ENCODE peak calls at places on chromosome 22, in four cellular contexts. One of them, this sample, is unnamed. For H3K79me2, the result is how much of the 10 kb centered on the place peaks cover.

GRCh38 chr22:17767236-17768065 is 6.8 kb downstream of the BID start:
- DNase-seq in H1: no peak
- DNase-seq in trophoblast cell: no peak
- DNase-seq in H9: no peak
- DNase-seq in this sample: no peak

GRCh38 chr22:38074181-38075104 is 9.5 kb downstream of the SLC16A8 start:
- DNase-seq in H9: peak
- DNase-seq in H1: no peak
- DNase-seq in trophoblast cell: peak
- DNase-seq in this sample: peak

GRCh38 chr22:39574779-39575551 is 4.4 kb downstream of the CACNA1I start:
- DNase-seq in trophoblast cell: peak
- DNase-seq in H9: no peak
- DNase-seq in H1: no peak
- DNase-seq in this sample: peak

GRCh38 chr22:31130873-31131272 is 8.1 kb downstream of the INPP5J start:
- DNase-seq in trophoblast cell: no peak
- DNase-seq in H1: no peak
- DNase-seq in H9: no peak
- DNase-seq in this sample: no peak

GRCh38 chr22:37189011-37189466 is 992 bp upstream of the C1QTNF6 start:
- DNase-seq in H9: no peak
- DNase-seq in H1: no peak
- DNase-seq in trophoblast cell: peak
- DNase-seq in this sample: peak

GRCh38 chr22:39422101-39422500 is 22.5 kb downstream of the TAB1 start:
- DNase-seq in H9: no peak
- DNase-seq in trophoblast cell: no peak
- DNase-seq in H1: no peak
- DNase-seq in this sample: no peak

GRCh38 chr22:41762980-41763779 is 37.3 kb upstream of the CCDC134 start:
- DNase-seq in H1: peak
- DNase-seq in H9: peak
- DNase-seq in trophoblast cell: no peak
- DNase-seq in this sample: peak

GRCh38 chr22:47337161-47337621 is 574.7 kb downstream of the TBC1D22A start:
- DNase-seq in trophoblast cell: no peak
- DNase-seq in H9: no peak
- DNase-seq in H1: no peak
- DNase-seq in this sample: no peak

GRCh38 chr22:27686534-27686933 is 115.0 kb downstream of the MN1 start:
- DNase-seq in trophoblast cell: no peak
- DNase-seq in H9: no peak
- DNase-seq in H1: no peak
- DNase-seq in this sample: no peak

GRCh38 chr22:44972363-44973083 is 37.3 kb downstream of the PHF21B start:
- DNase-seq in trophoblast cell: no peak
- DNase-seq in H9: no peak
- DNase-seq in H1: no peak
- DNase-seq in this sample: no peak

GRCh38 chr22:26174280-26174679 is 5.0 kb downstream of the SEZ6L start:
- DNase-seq in H9: peak
- DNase-seq in H1: peak
- DNase-seq in trophoblast cell: no peak
- DNase-seq in this sample: peak

GRCh38 chr22:41204992-41205900 is at the start of gene L3MBTL2:
- DNase-seq in H1: peak
- DNase-seq in H9: peak
- DNase-seq in trophoblast cell: peak
- DNase-seq in this sample: peak

GRCh38 chr22:20291604-20292063 is 23.5 kb upstream of the RTN4R start:
- DNase-seq in H1: no peak
- DNase-seq in trophoblast cell: no peak
- DNase-seq in H9: no peak
- DNase-seq in this sample: no peak
- H3K23ac ChIP-seq in H1: no peak
- H3K23ac ChIP-seq in trophoblast cell: no peak
- H3K23ac ChIP-seq in H9: no peak
- H3K23ac ChIP-seq in this sample: no peak

GRCh38 chr22:46041642-46042041 is 64.7 kb upstream of the WNT7B start:
- DNase-seq in H9: no peak
- DNase-seq in trophoblast cell: no peak
- DNase-seq in H1: no peak
- DNase-seq in this sample: no peak

GRCh38 chr22:46040471-46041465 is 63.8 kb upstream of the WNT7B start:
- DNase-seq in H9: no peak
- DNase-seq in trophoblast cell: no peak
- DNase-seq in H1: no peak
- DNase-seq in this sample: no peak

GRCh38 chr22:46043339-46043738 is 66.4 kb upstream of the WNT7B start:
- DNase-seq in trophoblast cell: no peak
- DNase-seq in H1: no peak
- DNase-seq in H9: no peak
- DNase-seq in this sample: no peak

GRCh38 chr22:46043816-46044717 is 67.1 kb upstream of the WNT7B start:
- DNase-seq in trophoblast cell: no peak
- DNase-seq in H1: no peak
- DNase-seq in H9: peak
- DNase-seq in this sample: peak

DNA sequence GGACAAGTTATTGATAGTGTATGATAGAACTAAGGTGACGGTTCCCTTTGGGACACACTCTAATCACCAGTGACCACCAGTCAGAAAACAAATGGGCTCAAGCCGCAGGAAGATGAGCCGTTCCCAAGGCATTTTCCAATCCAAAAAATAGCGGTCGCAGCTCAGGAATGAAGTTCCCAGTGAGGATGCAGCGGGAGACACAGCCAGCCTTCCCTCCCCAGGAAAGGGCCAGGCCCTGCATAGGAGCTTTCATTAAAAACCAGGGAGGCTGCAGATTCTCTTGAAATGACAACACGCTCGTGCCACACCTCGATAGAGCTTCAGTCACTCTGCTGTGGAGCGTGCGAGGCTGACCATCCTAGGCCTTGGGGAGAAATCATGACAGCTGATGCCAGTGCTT is 65.8 kb upstream of the WNT7B start:
- DNase-seq in H1: no peak
- DNase-seq in trophoblast cell: no peak
- DNase-seq in H9: peak
- DNase-seq in this sample: no peak
- H3K79me2 ChIP-seq in H1: under half
- H3K79me2 ChIP-seq in trophoblast cell: under half
- H3K79me2 ChIP-seq in H9: under half
- H3K79me2 ChIP-seq in this sample: under half

DNA sequence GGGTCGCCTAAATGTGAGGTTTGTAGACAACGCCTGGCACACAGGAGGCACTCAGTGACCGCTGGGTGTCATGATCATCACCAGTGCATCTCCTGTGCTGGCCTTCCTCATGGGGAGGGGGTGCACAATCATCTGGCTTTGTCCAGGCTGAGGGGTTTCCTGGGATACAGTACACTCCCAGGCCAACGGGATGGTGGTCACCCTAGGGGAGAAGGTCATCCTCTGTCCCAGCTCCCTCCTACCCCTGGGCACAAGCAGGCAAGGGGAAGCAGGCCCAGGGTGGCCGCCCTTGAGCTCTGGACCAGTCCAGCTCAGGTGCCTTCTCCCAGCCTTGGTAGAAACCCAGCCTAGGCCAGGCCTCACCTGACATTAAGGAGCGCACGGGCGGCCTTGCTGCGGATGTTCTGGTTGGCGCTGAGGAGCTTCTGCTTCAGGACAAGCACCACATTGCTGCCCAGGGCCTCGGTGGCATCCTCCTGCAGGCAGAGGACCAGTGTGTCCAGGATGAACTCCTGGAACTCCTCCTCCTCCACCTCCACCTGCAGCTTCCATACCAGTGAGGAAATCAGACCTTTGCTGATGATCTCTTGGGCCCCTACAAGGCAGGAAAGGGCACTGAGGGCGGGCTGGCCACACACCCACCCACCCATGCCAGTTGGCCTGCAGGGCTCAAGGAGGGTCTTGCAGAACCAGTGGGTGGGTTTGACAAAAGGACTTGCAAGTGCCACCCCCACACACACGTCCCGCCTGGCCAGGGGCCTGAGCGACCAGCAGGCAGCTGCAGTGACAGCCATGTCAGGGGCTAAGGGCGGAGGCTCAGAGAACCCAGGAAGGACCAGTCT is 6.6 kb upstream of the GNAZ start:
- DNase-seq in trophoblast cell: no peak
- DNase-seq in H9: peak
- DNase-seq in H1: no peak
- DNase-seq in this sample: no peak
- H3K23ac ChIP-seq in trophoblast cell: no peak
- H3K23ac ChIP-seq in H9: no peak
- H3K23ac ChIP-seq in H1: no peak
- H3K23ac ChIP-seq in this sample: no peak

DNA sequence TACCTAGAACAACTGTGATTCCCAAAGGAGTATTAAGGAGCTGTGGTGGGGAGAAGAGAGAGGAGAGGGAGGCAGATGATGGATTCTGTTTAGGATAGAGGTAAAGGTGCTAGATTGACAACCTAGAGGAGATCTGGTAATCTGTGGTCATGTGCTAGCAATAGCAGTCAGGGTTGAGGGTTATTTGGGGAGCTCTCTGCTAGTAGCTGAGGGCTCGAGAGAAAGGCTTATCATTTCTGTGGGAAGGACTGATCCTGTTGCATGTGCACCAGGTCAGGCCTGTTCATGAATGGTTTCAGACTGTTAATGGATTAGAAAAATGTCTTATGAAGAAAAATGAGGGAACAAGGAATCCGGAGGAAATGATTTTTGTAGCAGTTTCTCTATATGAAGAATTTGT is 63.2 kb downstream of the MTMR3 start:
- DNase-seq in H9: no peak
- DNase-seq in H1: no peak
- DNase-seq in trophoblast cell: no peak
- DNase-seq in this sample: no peak
- H3K79me2 ChIP-seq in H9: under half
- H3K79me2 ChIP-seq in H1: under half
- H3K79me2 ChIP-seq in trophoblast cell: under half
- H3K79me2 ChIP-seq in this sample: under half

GRCh38 chr22:43884600-43885318 is 7.1 kb downstream of the PNPLA5 start:
- DNase-seq in H9: peak
- DNase-seq in H1: no peak
- DNase-seq in trophoblast cell: no peak
- DNase-seq in this sample: peak

GRCh38 chr22:43885786-43886185 is 6.0 kb downstream of the PNPLA5 start:
- DNase-seq in H9: no peak
- DNase-seq in trophoblast cell: no peak
- DNase-seq in H1: no peak
- DNase-seq in this sample: no peak

GRCh38 chr22:43886231-43886630 is 5.6 kb downstream of the PNPLA5 start:
- DNase-seq in trophoblast cell: no peak
- DNase-seq in H1: no peak
- DNase-seq in H9: peak
- DNase-seq in this sample: no peak

GRCh38 chr22:43883719-43884415 is 7.9 kb downstream of the PNPLA5 start:
- DNase-seq in H1: no peak
- DNase-seq in trophoblast cell: no peak
- DNase-seq in H9: peak
- DNase-seq in this sample: no peak

DNA sequence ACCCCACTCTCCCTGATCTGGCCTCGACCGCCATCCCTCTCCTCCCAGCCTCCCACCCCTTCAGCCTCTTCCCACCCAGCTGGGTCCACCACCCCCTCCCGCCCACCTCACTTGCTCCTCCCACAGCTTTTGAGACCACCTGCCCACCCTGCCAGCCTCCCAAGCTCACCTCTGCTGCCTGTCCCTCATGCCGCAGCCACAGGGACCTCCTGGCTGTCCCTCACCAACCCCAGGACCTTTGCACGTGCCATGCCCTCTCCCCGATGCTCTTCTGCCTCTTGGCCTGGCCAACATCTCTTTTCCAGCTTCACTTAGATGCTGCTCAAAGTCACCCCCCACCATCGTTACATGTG is 6.5 kb downstream of the PNPLA5 start:
- DNase-seq in H9: no peak
- DNase-seq in H1: no peak
- DNase-seq in trophoblast cell: no peak
- DNase-seq in this sample: no peak
- H3K23ac ChIP-seq in H9: no peak
- H3K23ac ChIP-seq in H1: no peak
- H3K23ac ChIP-seq in trophoblast cell: no peak
- H3K23ac ChIP-seq in this sample: no peak

GRCh38 chr22:49604732-49605302 is 222.9 kb downstream of the BRD1 start:
- DNase-seq in trophoblast cell: no peak
- DNase-seq in H1: no peak
- DNase-seq in H9: no peak
- DNase-seq in this sample: no peak
- H3K79me2 ChIP-seq in trophoblast cell: under half
- H3K79me2 ChIP-seq in H1: under half
- H3K79me2 ChIP-seq in H9: under half
- H3K79me2 ChIP-seq in this sample: under half

GRCh38 chr22:29623553-29624169 is 20.2 kb downstream of the NF2 start:
- DNase-seq in H1: no peak
- DNase-seq in H9: no peak
- DNase-seq in trophoblast cell: no peak
- DNase-seq in this sample: no peak

GRCh38 chr22:29621761-29622526 is 18.5 kb downstream of the NF2 start:
- DNase-seq in trophoblast cell: peak
- DNase-seq in H9: no peak
- DNase-seq in H1: no peak
- DNase-seq in this sample: no peak

GRCh38 chr22:29626497-29627195 is 23.2 kb downstream of the NF2 start:
- DNase-seq in H9: no peak
- DNase-seq in trophoblast cell: peak
- DNase-seq in H1: no peak
- DNase-seq in this sample: no peak

GRCh38 chr22:29625090-29625825 is 21.8 kb downstream of the NF2 start:
- DNase-seq in trophoblast cell: peak
- DNase-seq in H9: no peak
- DNase-seq in H1: no peak
- DNase-seq in this sample: peak

GRCh38 chr22:29623059-29623458 is 19.6 kb downstream of the NF2 start:
- DNase-seq in H1: no peak
- DNase-seq in H9: no peak
- DNase-seq in trophoblast cell: no peak
- DNase-seq in this sample: no peak
- H3K23ac ChIP-seq in H1: no peak
- H3K23ac ChIP-seq in H9: no peak
- H3K23ac ChIP-seq in trophoblast cell: no peak
- H3K23ac ChIP-seq in this sample: no peak

This sample was measured in mesendoderm.